ENCODE peak calls at places on chromosome 20, in five cellular contexts. E is mesendoderm, J is H1, U is fibroblast of pulmonary artery, Q is GM23338. G is an unnamed sample.

GRCh38 chr20:22601361-22602141 is 17.2 kb upstream of the FOXA2 start:
- DNase-seq in E (peak), J (no peak), U (no peak), Q (no peak), G (no peak)

GRCh38 chr20:64037498-64038213 is 1.7 kb downstream of the C20orf204 start:
- DNase-seq in E (peak), J (no peak), U (no peak), Q (peak), G (no peak)

GRCh38 chr20:31572042-31572700 is 32.9 kb upstream of the ID1 start:
- DNase-seq in E (no peak), J (no peak), U (no peak), Q (peak), G (no peak)

GRCh38 chr20:5722927-5723326 is 27.3 kb upstream of the SHLD1 start:
- DNase-seq in E (no peak), J (no peak), U (no peak), Q (no peak), G (no peak)

GRCh38 chr20:48737463-48738093 is 90.2 kb downstream of the PREX1 start:
- DNase-seq in E (no peak), J (no peak), U (no peak), Q (no peak), G (no peak)

GRCh38 chr20:46139243-46139889 is 21.3 kb downstream of the CD40 start:
- DNase-seq in E (peak), J (no peak), U (no peak), Q (no peak), G (no peak)

GRCh38 chr20:25865715-25866656 is 169.3 kb upstream of the ZNF337 start:
- DNase-seq in E (peak), J (no peak), U (peak), Q (peak), G (peak)

GRCh38 chr20:51275816-51276215 is 252.9 kb upstream of the KCNG1 start:
- DNase-seq in E (no peak), J (no peak), U (peak), Q (no peak), G (peak)

GRCh38 chr20:48822879-48823385 is 4.9 kb downstream of the PREX1 start:
- DNase-seq in E (no peak), J (no peak), U (no peak), Q (no peak), G (peak)

GRCh38 chr20:32456869-32457421 is 98.8 kb downstream of the ASXL1 start:
- DNase-seq in E (peak), J (no peak), U (peak), Q (peak), G (peak)

GRCh38 chr20:31872406-31872805 is 2.0 kb downstream of the TTLL9 start:
- DNase-seq in E (no peak), J (no peak), U (no peak), Q (no peak), G (no peak)

GRCh38 chr20:62611012-62611411 is 31.3 kb upstream of the SLCO4A1 start:
- DNase-seq in E (no peak), J (no peak), U (no peak), Q (no peak), G (no peak)

GRCh38 chr20:61816606-61817005 is 249.1 kb downstream of the TAF4 start:
- DNase-seq in E (no peak), J (no peak), U (no peak), Q (no peak), G (no peak)

GRCh38 chr20:53176133-53176532 is 204.0 kb downstream of the TSHZ2 start:
- DNase-seq in E (peak), J (no peak), U (no peak), Q (peak), G (no peak)

GRCh38 chr20:47857142-47857993 is 72.1 kb upstream of the SULF2 start:
- DNase-seq in E (peak), J (no peak), U (peak), Q (no peak), G (no peak)

GRCh38 chr20:1815502-1816085 is 79.6 kb upstream of the SIRPA start:
- DNase-seq in E (no peak), J (no peak), U (no peak), Q (no peak), G (no peak)

GRCh38 chr20:18019068-18019467 is 38.6 kb downstream of the OVOL2 start:
- DNase-seq in E (peak), J (no peak), U (peak), Q (peak), G (no peak)

GRCh38 chr20:39874049-39874893 is 814.8 kb downstream of the MAFB start:
- DNase-seq in E (peak), J (peak), U (peak), Q (peak), G (peak)

GRCh38 chr20:21706345-21707195 is 1.1 kb downstream of the PAX1 start:
- DNase-seq in E (no peak), J (no peak), U (no peak), Q (peak), G (no peak)

GRCh38 chr20:1322511-1323245 is 6.3 kb downstream of the SDCBP2 start:
- DNase-seq in E (no peak), J (no peak), U (peak), Q (no peak), G (peak)

GRCh38 chr20:45041464-45042337 is 59.2 kb downstream of the KCNS1 start:
- DNase-seq in E (peak), J (no peak), U (peak), Q (peak), G (peak)

GRCh38 chr20:36469973-36470372 is 71.3 kb upstream of the MYL9 start:
- DNase-seq in E (no peak), J (no peak), U (no peak), Q (no peak), G (no peak)
- H3K4me3 ChIP-seq in E (no peak), J (no peak), U (no peak), Q (no peak), G (no peak)

DNA sequence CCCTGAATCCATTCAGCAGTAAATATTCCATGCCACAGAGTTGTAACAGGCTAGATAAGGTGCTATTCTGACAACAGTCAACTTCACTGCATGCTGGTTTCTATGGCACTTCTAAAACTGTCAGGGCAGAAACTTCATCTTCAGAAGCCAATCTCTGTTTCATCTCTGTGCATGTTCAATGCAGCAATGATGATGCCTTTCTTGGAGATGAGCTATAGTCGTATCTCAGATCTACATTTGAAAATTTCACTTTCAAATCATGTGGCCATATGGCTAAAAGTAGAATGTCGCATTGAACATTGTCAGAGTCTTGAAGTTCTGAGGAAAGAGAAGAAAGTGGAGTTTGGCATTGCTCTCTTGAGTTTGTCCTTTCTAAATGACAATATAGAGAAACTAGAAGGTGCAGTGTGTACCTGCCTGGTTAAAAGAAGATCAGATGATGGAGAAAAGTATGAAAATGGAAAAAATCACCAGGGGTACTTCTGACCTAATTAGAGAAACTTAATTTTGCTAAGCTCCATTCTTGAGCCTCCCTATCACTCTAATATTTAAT is 49.0 kb upstream of the VSTM2L start:
- DNase-seq in E (no peak), J (no peak), U (no peak), Q (no peak), G (no peak)
- H3K4me3 ChIP-seq in E (no peak), J (no peak), U (no peak), Q (no peak), G (no peak)

GRCh38 chr20:19758888-19759331 is 852 bp downstream of the RIN2 start:
- DNase-seq in E (peak), J (no peak), U (peak), Q (peak), G (peak)

GRCh38 chr20:19761853-19762252 is 3.8 kb downstream of the RIN2 start:
- DNase-seq in E (no peak), J (no peak), U (no peak), Q (no peak), G (no peak)

GRCh38 chr20:19757973-19758887 is at the start of gene RIN2:
- DNase-seq in E (peak), J (peak), U (peak), Q (peak), G (peak)

GRCh38 chr20:19757487-19757972 is 528 bp upstream of the RIN2 start:
- DNase-seq in E (peak), J (no peak), U (peak), Q (peak), G (peak)

DNA sequence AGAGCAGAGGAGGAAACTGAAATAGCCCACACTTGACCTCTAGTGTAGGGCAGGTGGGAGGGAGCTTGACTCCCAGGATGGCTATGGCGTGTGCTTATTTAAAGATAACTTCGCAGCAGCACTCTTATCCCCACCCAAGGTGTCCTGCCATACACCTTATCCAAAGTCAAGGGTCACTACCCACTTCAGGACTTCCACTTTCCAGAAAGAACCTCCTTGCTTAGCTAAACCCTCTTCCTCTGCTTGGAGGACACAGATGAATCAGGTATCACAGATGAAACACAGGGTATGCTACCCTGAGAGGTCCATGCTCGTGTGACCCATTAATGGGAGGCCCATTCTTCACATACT is 2.3 kb downstream of the RIN2 start:
- DNase-seq in E (no peak), J (no peak), U (no peak), Q (no peak), G (no peak)
- H3K4me3 ChIP-seq in E (no peak), J (no peak), U (no peak), Q (no peak), G (no peak)

GRCh38 chr20:57396212-57396611 is 5.0 kb downstream of the RBM38 start:
- DNase-seq in E (no peak), J (no peak), U (no peak), Q (no peak), G (no peak)

GRCh38 chr20:57396638-57397003 is 5.4 kb downstream of the RBM38 start:
- DNase-seq in E (no peak), J (no peak), U (no peak), Q (no peak), G (no peak)

GRCh38 chr20:57397004-57397692 is 6.0 kb downstream of the RBM38 start:
- DNase-seq in E (no peak), J (no peak), U (no peak), Q (no peak), G (no peak)

GRCh38 chr20:57394087-57395082 is 3.2 kb downstream of the RBM38 start:
- DNase-seq in E (no peak), J (no peak), U (no peak), Q (no peak), G (no peak)

GRCh38 chr20:57395111-57395959 is 4.1 kb downstream of the RBM38 start:
- DNase-seq in E (peak), J (no peak), U (peak), Q (no peak), G (peak)
- H3K4me3 ChIP-seq in E (no peak), J (peak), U (no peak), Q (no peak), G (no peak)

GRCh38 chr20:37904008-37904675 is 1.2 kb downstream of the VSTM2L start:
- DNase-seq in E (no peak), J (no peak), U (no peak), Q (no peak), G (no peak)
- H3K4me3 ChIP-seq in E (no peak), J (no peak), U (no peak), Q (no peak), G (peak)

GRCh38 chr20:3766381-3766780 is 1.2 kb downstream of the ADISSP start:
- DNase-seq in E (no peak), J (no peak), U (no peak), Q (no peak), G (no peak)

GRCh38 chr20:3768342-3769130 is 983 bp upstream of the ADISSP start:
- DNase-seq in E (peak), J (no peak), U (peak), Q (peak), G (peak)

GRCh38 chr20:3766832-3767433 is 620 bp downstream of the ADISSP start:
- DNase-seq in E (no peak), J (no peak), U (no peak), Q (peak), G (no peak)

GRCh38 chr20:3765171-3765887 is 2.2 kb downstream of the ADISSP start:
- DNase-seq in E (no peak), J (no peak), U (no peak), Q (no peak), G (no peak)

DNA sequence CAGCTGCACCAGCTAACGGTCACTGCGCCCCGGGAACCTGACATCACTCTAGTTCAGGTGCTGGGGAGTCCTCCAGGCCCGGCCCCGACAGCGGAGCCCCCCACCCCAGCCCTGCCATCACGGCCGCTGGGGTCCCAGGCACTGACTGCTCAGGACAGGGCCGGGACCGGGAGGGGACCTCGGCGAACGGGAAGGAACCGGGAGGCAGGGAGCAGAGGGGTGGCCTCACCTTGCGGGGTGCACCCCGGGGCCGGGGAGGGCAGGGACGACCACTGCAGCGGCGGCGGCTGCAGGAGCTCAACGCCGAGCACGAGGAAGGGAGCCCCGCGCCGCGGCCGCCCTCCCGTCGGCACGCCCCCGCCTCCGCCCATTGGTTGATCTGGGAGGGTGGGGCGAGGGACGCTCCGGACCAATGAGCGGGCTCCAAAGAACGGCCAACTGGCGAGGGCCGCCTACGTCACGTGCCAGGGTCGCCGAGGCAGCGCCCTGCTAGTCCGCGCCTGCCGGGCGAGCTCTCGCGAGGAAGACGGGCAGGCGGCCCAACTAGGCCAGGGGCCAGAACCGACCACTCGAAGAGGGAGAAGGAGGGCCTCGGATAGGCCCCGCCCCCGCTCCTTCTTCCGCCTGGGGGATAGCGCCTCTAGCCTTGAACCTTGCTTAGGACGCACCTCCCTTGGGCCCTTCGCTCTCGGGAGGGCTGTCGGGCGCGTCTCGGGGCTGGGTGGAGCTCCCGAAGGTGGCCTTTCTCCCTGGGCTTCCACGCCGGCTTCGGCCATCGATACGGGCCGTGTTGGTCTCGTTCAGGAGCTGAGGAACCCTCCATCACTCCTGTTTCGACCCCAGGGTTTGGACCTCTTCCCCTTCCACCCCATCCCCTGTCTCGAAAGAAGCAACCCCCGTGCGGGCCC is at the start of gene ADISSP:
- DNase-seq in E (peak), J (peak), U (peak), Q (peak), G (peak)
- H3K4me3 ChIP-seq in E (peak), J (peak), U (peak), Q (peak), G (peak)

GRCh38 chr20:56626367-56627121 is 2.6 kb upstream of the TFAP2C start:
- DNase-seq in E (peak), J (peak), U (no peak), Q (peak), G (peak)
- H3K4me3 ChIP-seq in E (no peak), J (peak), U (no peak), Q (peak), G (no peak)

DNA sequence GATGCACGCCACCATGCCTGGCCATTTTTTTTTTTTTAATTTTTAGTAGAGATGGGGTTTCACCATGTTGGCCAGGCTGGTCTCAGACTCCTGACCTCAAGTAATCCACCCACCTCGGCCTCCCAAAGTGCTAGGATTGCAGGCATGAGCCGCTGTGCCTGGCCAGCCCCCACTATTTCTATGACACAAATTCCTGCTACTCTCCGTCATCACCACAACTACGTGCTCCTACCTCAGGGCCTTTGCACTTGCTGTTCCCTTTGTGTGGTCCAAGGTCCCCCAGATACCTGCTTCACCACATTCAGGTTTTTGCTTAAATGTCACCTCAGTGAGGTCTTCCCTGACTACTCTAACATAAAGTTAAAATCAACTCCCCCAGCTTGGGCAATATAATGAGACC is 5.2 kb upstream of the CEBPB start:
- DNase-seq in E (no peak), J (no peak), U (no peak), Q (no peak), G (no peak)
- H3K4me3 ChIP-seq in E (no peak), J (no peak), U (no peak), Q (no peak), G (no peak)